ENCODE peak calls at places on chromosomes 5 and 9, in seven cellular contexts. P is endothelial cell of umbilical vein, L is GM23338, V is fibroblast of lung, F is PC-9, O is PC-3, D is GM23248. M is an unnamed sample.

GRCh38 chr5:141714542-141715303 is 32.7 kb upstream of the ARAP3 start:
- DNase-seq in P (no peak), L (no peak), V (no peak), F (no peak), O (peak), D (peak), M (no peak)

GRCh38 chr5:103929310-103930003 is 366.9 kb upstream of the NUDT12 start:
- DNase-seq in P (no peak), L (no peak), V (no peak), F (no peak), O (peak), D (no peak), M (no peak)

GRCh38 chr9:8859416-8859815 is 1059.8 kb upstream of the DMAC1 start:
- DNase-seq in P (no peak), L (no peak), V (no peak), F (no peak), O (no peak), D (no peak), M (no peak)

GRCh38 chr5:79858097-79858723 is 132.9 kb downstream of the MTX3 start:
- DNase-seq in P (peak), L (peak), V (peak), F (peak), O (peak), D (peak), M (peak)

GRCh38 chr9:14303526-14303925 is 10.4 kb downstream of the NFIB start:
- DNase-seq in P (no peak), L (no peak), V (no peak), F (no peak), O (no peak), D (no peak), M (no peak)

GRCh38 chr9:35844628-35845301 is 15.7 kb downstream of the TMEM8B start:
- DNase-seq in P (peak), L (peak), V (peak), F (peak), O (peak), D (peak), M (peak)

GRCh38 chr5:2496126-2496525 is 255.4 kb downstream of the IRX2 start:
- DNase-seq in P (no peak), L (no peak), V (no peak), F (no peak), O (no peak), D (no peak), M (no peak)

GRCh38 chr9:28444637-28445036 is 871.4 kb upstream of the C9orf72 start:
- DNase-seq in P (no peak), L (no peak), V (no peak), F (no peak), O (no peak), D (no peak), M (no peak)

GRCh38 chr5:19903611-19904010 is 84.4 kb downstream of the CDH18 start:
- DNase-seq in P (no peak), L (no peak), V (peak), F (no peak), O (no peak), D (peak), M (no peak)

GRCh38 chr5:6604946-6605345 is 27.9 kb downstream of the NSUN2 start:
- DNase-seq in P (no peak), L (peak), V (no peak), F (no peak), O (no peak), D (no peak), M (no peak)

GRCh38 chr9:137411670-137412380 is 11.1 kb downstream of the EXD3 start:
- DNase-seq in P (peak), L (no peak), V (peak), F (peak), O (peak), D (peak), M (peak)

GRCh38 chr5:119327018-119327417 is 28.8 kb upstream of the TNFAIP8 start:
- DNase-seq in P (no peak), L (no peak), V (no peak), F (no peak), O (no peak), D (peak), M (no peak)

GRCh38 chr5:167952278-167952990 is 339.0 kb upstream of the WWC1 start:
- DNase-seq in P (no peak), L (no peak), V (no peak), F (no peak), O (no peak), D (no peak), M (no peak)

GRCh38 chr5:56715996-56716395 is 99.4 kb upstream of the MAP3K1 start:
- DNase-seq in P (no peak), L (no peak), V (no peak), F (no peak), O (no peak), D (no peak), M (no peak)

GRCh38 chr5:52868417-52868816 is 80.7 kb downstream of the ITGA1 start:
- DNase-seq in P (no peak), L (no peak), V (no peak), F (no peak), O (no peak), D (no peak), M (no peak)

GRCh38 chr5:168578506-168579205 is 512 bp downstream of the PANK3 start:
- DNase-seq in P (no peak), L (peak), V (peak), F (no peak), O (no peak), D (no peak), M (peak)

GRCh38 chr5:179732918-179733763 is 519 bp downstream of the MAML1 start:
- DNase-seq in P (peak), L (peak), V (peak), F (peak), O (peak), D (peak), M (peak)

GRCh38 chr9:132008871-132009812 is 70.5 kb downstream of the MED27 start:
- DNase-seq in P (no peak), L (no peak), V (no peak), F (no peak), O (peak), D (no peak), M (no peak)

GRCh38 chr9:27549196-27549737 is 19.7 kb upstream of the MOB3B start:
- DNase-seq in P (no peak), L (no peak), V (peak), F (no peak), O (no peak), D (peak), M (no peak)

GRCh38 chr5:138243794-138244193 is 30.6 kb downstream of the GFRA3 start:
- DNase-seq in P (no peak), L (no peak), V (no peak), F (no peak), O (no peak), D (peak), M (no peak)

GRCh38 chr9:120350596-120350995 is 229.4 kb downstream of the CDK5RAP2 start:
- DNase-seq in P (no peak), L (no peak), V (no peak), F (no peak), O (no peak), D (peak), M (no peak)

GRCh38 chr5:176534640-176535039 is 2.6 kb downstream of the RNF44 start:
- DNase-seq in P (no peak), L (no peak), V (no peak), F (no peak), O (no peak), D (peak), M (no peak)

GRCh38 chr5:141412853-141413539 is at the start of gene PCDHGA10:
- DNase-seq in P (peak), L (peak), V (peak), F (peak), O (no peak), D (peak), M (peak)

GRCh38 chr9:133127340-133127981 is 6.4 kb upstream of the RALGDS start:
- DNase-seq in P (no peak), L (no peak), V (no peak), F (peak), O (no peak), D (peak), M (no peak)

GRCh38 chr5:139236479-139236878 is 38.3 kb upstream of the SIL1 start:
- DNase-seq in P (no peak), L (no peak), V (no peak), F (no peak), O (no peak), D (no peak), M (no peak)

GRCh38 chr5:55636177-55636576 is 75.9 kb downstream of the SLC38A9 start:
- DNase-seq in P (no peak), L (no peak), V (peak), F (no peak), O (no peak), D (no peak), M (no peak)

GRCh38 chr9:114968710-114969109 is 38.3 kb upstream of the TNFSF8 start:
- DNase-seq in P (no peak), L (no peak), V (peak), F (no peak), O (peak), D (peak), M (peak)

GRCh38 chr5:10452768-10453331 is 11.2 kb downstream of the ROPN1L start:
- DNase-seq in P (peak), L (peak), V (peak), F (peak), O (peak), D (peak), M (peak)

GRCh38 chr5:12017037-12017436 is 112.8 kb upstream of the CTNND2 start:
- DNase-seq in P (no peak), L (no peak), V (no peak), F (no peak), O (no peak), D (no peak), M (no peak)

GRCh38 chr5:45795458-45795857 is 99.3 kb upstream of the HCN1 start:
- DNase-seq in P (no peak), L (peak), V (no peak), F (no peak), O (no peak), D (no peak), M (no peak)

GRCh38 chr9:99166149-99166548 is 55.6 kb downstream of the ALG2 start:
- DNase-seq in P (no peak), L (no peak), V (no peak), F (no peak), O (no peak), D (no peak), M (no peak)

DNA sequence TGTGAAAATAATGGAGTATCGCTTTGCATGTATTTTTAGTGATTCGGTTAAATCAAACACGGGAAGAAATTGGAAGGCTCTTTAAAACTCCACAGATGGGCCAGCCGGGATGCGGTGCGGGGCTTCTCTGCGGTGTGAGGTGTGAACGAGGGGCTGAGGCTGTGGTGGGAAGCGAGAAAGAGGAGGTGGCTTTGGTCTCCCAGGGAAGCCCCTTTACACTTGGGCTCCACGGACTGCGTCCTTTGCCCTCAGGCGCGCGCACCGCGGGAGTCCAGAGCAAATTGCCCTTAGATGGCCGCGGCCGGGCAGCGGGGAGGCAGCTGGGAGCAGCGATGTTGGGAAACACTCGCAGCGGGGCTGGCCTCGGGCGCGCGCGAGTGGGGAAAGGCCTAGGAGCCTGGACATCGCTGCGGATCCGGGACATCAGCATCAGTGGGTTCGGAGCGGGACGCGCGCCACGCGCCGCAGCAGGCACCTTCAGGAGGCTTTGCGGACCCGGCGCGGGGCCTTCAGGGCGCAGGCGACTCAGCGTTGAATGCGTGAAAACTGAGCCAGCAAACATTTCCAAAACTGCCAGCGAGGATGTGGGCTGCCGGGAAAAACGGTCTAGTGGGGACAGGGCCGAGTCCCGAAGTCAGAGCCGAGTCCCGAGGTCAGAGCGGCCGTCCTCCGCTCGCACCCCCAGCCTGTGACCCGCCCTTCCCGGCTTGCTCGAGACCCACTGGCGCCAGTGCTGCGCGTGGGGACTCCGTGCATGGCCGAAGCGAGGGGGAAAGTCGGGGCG is 6.5 kb downstream of the IRX1 start:
- DNase-seq in P (no peak), L (no peak), V (no peak), F (no peak), O (no peak), D (peak), M (no peak)
- TF ChIP-seq EZH2 in P (peak), L (peak), V (no peak), F (no peak), O (no peak), D (no peak), M (no peak)

GRCh38 chr9:136199391-136200288 is 5.3 kb downstream of the LHX3 start:
- DNase-seq in P (no peak), L (peak), V (no peak), F (no peak), O (no peak), D (no peak), M (no peak)
- TF ChIP-seq EZH2 in P (peak), L (peak), V (peak), F (no peak), O (no peak), D (no peak), M (peak)

DNA sequence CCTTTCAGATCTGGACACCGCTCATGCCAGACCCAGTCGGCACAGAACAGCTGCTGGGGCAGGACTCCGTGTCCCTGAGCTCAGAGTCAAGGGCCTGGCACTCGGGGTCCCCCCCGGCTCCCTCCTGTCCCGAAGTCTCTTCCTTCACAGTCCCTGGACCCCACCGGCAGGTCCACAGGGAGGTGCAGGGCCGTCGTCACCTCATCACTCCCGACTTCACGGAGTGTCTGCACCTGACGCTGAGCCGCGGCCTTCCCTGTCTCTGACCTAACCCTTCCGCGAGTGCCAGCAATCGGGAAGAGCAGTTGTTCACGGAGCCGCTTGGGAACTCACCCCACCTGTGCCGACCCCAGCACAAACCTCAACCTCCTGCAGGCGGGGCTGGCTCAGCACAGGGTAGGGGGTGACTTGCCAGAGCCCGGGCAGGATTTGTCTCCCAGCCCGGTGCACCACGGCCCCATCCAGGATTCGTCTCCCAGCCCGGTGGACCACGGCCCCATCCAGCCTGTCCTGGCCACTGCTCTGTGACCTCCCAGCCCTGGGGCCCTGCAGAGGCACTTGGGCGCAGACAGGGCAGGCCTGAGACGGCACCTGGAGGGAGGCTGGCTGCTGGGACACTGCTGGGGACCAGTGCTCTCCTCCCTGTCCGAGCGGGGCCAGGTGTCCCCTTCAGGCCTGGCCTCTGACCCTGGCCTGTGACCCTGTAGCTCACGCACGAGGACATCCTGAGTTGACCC is 9.9 kb upstream of the SLC9A3 start:
- DNase-seq in P (no peak), L (no peak), V (no peak), F (no peak), O (no peak), D (no peak), M (no peak)
- TF ChIP-seq EZH2 in P (no peak), L (no peak), V (no peak), F (no peak), O (no peak), D (no peak), M (no peak)

DNA sequence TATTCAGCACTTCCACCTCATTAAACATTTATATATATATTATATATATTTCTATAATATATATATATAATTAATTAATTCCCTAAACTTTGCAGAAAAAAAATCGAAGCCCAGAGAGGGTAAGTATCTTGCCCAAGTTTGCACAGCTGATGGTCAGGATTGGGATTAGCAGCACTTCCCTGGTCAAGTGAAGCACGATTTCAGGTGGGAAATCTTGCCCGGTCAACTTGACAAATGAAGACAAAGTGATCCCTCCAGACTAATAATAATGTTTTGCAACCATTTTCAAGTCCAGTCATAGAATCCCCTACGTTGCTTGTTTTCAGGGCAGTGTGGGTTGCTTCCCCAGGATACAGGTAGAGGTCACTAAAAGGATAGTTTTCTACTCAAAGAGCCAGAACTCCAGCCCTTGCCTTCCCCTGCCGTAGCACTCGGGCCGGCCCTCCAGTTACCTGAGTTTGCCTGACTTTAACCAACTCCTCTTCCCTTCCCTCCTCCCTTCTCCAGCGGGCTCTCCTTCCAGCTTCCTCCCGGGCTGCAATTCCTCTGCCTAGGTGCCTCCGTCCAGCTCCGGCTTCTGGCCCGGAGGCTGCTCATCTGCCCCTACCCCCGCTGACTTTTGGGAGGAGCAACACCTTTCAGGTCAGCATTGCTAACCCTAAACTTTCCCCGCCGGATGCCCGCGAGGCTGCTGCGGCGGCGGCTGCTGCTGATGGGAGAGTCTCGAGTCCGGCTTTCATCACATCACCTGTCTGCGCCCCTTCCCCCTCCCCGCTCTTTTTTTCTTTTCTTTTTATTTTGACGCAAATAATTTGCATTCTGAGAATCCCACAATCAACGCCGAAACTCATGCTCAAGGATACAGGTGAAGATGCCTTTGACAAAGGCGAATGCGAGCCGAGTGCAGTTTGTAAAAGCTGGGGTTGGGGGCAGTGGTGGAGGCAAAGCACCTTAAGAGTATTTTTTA is 928 bp downstream of the PRLR start:
- DNase-seq in P (no peak), L (peak), V (no peak), F (no peak), O (peak), D (peak), M (no peak)
- TF ChIP-seq EZH2 in P (peak), L (no peak), V (no peak), F (no peak), O (peak), D (peak), M (peak)

DNA sequence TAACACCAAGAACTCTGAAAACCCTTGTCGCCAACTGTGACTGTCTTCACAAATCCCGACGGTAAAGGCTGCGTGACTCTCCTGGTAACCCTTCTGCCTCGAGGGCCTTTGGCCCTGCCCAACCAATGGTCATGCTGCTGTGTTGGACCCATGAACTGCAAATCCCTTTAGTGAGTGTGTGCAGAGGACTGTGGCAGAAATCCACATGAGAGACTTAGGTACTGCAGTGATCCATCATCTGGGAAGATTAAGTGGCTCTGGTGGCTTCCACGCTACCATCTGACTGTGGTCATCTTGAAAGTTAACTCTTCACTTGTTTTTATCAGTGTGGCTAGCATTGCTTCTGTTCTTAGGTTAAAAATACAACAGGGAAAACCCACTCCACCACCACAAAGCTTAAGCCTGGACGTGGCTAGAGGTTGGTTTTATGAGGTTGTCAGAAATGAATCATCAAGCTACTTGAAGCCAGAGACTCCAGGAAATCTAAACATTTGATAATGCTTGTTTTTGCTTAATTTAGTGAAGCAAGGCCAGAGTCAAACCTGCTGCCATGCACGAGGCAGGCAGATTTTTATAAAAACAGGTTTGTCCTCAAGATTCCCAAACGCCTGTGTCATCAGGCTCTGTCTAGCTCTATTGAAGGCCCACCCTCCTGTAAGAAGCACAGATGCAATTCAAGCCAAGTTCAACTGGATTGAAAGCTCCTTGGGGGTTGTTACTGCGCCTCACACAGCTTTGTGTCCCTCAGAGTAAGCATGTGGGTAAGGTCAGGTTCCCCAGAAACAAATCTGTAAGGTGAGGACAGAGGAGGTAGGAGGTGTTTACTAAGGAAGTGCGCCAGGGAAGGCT is 52.7 kb upstream of the ERCC6L2 start:
- DNase-seq in P (peak), L (no peak), V (peak), F (peak), O (peak), D (peak), M (peak)
- TF ChIP-seq EZH2 in P (no peak), L (no peak), V (no peak), F (no peak), O (no peak), D (no peak), M (no peak)

DNA sequence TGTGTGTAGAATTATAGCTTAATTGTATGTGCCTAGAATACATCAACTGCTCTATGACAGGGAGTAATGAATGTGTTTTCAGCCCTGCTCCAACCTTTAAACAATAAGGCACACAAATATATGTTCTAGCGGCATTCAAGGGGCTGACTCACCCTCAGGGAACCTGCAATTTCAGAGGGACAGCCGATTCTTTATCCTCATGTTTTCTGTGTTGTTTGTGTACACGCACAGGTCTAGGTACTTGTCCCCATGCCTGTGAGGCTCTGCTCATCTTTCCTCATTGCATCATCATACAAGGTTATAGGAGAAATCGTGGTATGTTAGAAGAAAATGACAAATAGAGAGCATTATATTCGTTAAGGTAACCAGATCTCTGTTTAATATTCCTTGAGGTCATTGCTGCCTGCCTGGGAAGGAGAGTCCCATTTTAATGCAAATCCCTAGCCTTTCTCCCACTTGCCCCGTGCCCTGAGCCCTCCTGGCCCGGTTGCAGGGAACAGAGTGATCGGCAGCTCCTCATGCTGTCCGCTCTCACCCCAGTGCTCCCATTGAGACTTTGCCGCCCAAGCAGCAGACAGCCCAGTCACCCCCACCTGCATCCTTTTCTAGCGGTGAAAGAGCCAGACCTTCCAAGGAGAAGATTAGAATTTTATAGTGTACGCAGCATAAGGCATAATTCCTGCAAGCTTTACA is 14.6 kb downstream of the MAP1B start:
- DNase-seq in P (no peak), L (peak), V (no peak), F (no peak), O (no peak), D (no peak), M (no peak)
- TF ChIP-seq EZH2 in P (no peak), L (no peak), V (no peak), F (no peak), O (no peak), D (no peak), M (no peak)